ENCODE peak calls at places on chromosome 22, in four cellular contexts. One of them, this sample, is unnamed.

GRCh38 chr22:44665115-44665514 is 36.9 kb upstream of the PRR5 start:
- DNase-seq in astrocyte of the spinal cord: no peak
- DNase-seq in lower lobe of right lung: peak
- DNase-seq in MCF 10A: no peak
- DNase-seq in this sample: no peak

GRCh38 chr22:38907767-38908166 is 35.8 kb upstream of the CBX6 start:
- DNase-seq in lower lobe of right lung: no peak
- DNase-seq in astrocyte of the spinal cord: no peak
- DNase-seq in MCF 10A: no peak
- DNase-seq in this sample: no peak

GRCh38 chr22:38758276-38758945 is 2.6 kb upstream of the SUN2 start:
- DNase-seq in MCF 10A: no peak
- DNase-seq in lower lobe of right lung: no peak
- DNase-seq in astrocyte of the spinal cord: no peak
- DNase-seq in this sample: no peak

GRCh38 chr22:50684986-50685385 is 12.4 kb downstream of the SHANK3 start:
- DNase-seq in astrocyte of the spinal cord: peak
- DNase-seq in MCF 10A: no peak
- DNase-seq in lower lobe of right lung: no peak
- DNase-seq in this sample: no peak

GRCh38 chr22:20405931-20406685 is 12.2 kb downstream of the ZNF74 start:
- DNase-seq in astrocyte of the spinal cord: no peak
- DNase-seq in lower lobe of right lung: peak
- DNase-seq in MCF 10A: no peak
- DNase-seq in this sample: no peak

GRCh38 chr22:23689414-23689813 is 1.4 kb upstream of the RGL4 start:
- DNase-seq in MCF 10A: no peak
- DNase-seq in lower lobe of right lung: no peak
- DNase-seq in astrocyte of the spinal cord: no peak
- DNase-seq in this sample: no peak

GRCh38 chr22:27258773-27259172 is 542.8 kb downstream of the MN1 start:
- DNase-seq in MCF 10A: no peak
- DNase-seq in astrocyte of the spinal cord: no peak
- DNase-seq in lower lobe of right lung: no peak
- DNase-seq in this sample: no peak

GRCh38 chr22:23906641-23907040 is 12.5 kb downstream of the MIF start:
- DNase-seq in astrocyte of the spinal cord: no peak
- DNase-seq in MCF 10A: no peak
- DNase-seq in lower lobe of right lung: no peak
- DNase-seq in this sample: no peak

GRCh38 chr22:46054878-46055158 is 77.9 kb upstream of the WNT7B start:
- DNase-seq in MCF 10A: peak
- DNase-seq in lower lobe of right lung: peak
- DNase-seq in astrocyte of the spinal cord: peak
- DNase-seq in this sample: peak

GRCh38 chr22:38310518-38311330 is 6.5 kb downstream of the CSNK1E start:
- DNase-seq in astrocyte of the spinal cord: no peak
- DNase-seq in MCF 10A: no peak
- DNase-seq in lower lobe of right lung: no peak
- DNase-seq in this sample: no peak

GRCh38 chr22:42946551-42947198 is 68.3 kb downstream of the PACSIN2 start:
- DNase-seq in lower lobe of right lung: no peak
- DNase-seq in MCF 10A: no peak
- DNase-seq in astrocyte of the spinal cord: no peak
- DNase-seq in this sample: no peak

GRCh38 chr22:27919943-27920755 is 1.1 kb upstream of the PITPNB start:
- DNase-seq in MCF 10A: peak
- DNase-seq in astrocyte of the spinal cord: peak
- DNase-seq in lower lobe of right lung: no peak
- DNase-seq in this sample: peak

GRCh38 chr22:47442821-47443220 is 680.4 kb downstream of the TBC1D22A start:
- DNase-seq in astrocyte of the spinal cord: no peak
- DNase-seq in MCF 10A: no peak
- DNase-seq in lower lobe of right lung: no peak
- DNase-seq in this sample: no peak

GRCh38 chr22:47116426-47117341 is 354.2 kb downstream of the TBC1D22A start:
- DNase-seq in MCF 10A: no peak
- DNase-seq in lower lobe of right lung: no peak
- DNase-seq in astrocyte of the spinal cord: no peak
- DNase-seq in this sample: no peak